ENCODE peak calls at places on chromosomes 7 and 10, in six cellular contexts. One of them, this sample, is unnamed.
A peak's percentile ranks its signal among the peaks of the same experiment; 100 is the strongest.

GRCh38 chr10:86969421-86970041 is 1.2 kb downstream of the ADIRF start:
- DNase-seq in iris pigment epithelial cell: no peak
- DNase-seq in dorsolateral prefrontal cortex: no peak
- DNase-seq in ecto neural progenitor cell: no peak
- DNase-seq in activated CD4-positive, alpha-beta memory T cell treated with anti-CD3 and anti-CD28 coated beads for 36 hours: no peak
- DNase-seq in A172: peak; percentile 51
- DNase-seq in this sample: peak; percentile 89

GRCh38 chr10:130105724-130106123 is 4.9 kb downstream of the C10orf143 start:
- DNase-seq in activated CD4-positive, alpha-beta memory T cell treated with anti-CD3 and anti-CD28 coated beads for 36 hours: no peak
- DNase-seq in iris pigment epithelial cell: no peak
- DNase-seq in ecto neural progenitor cell: peak; percentile 76
- DNase-seq in A172: no peak
- DNase-seq in dorsolateral prefrontal cortex: no peak
- DNase-seq in this sample: no peak

GRCh38 chr10:7264313-7264741 is 146.5 kb downstream of the SFMBT2 start:
- DNase-seq in activated CD4-positive, alpha-beta memory T cell treated with anti-CD3 and anti-CD28 coated beads for 36 hours: no peak
- DNase-seq in iris pigment epithelial cell: peak; percentile 23
- DNase-seq in dorsolateral prefrontal cortex: no peak
- DNase-seq in A172: peak; percentile 64
- DNase-seq in ecto neural progenitor cell: no peak
- DNase-seq in this sample: no peak

GRCh38 chr7:78924581-78924980 is 528.9 kb downstream of the MAGI2 start:
- DNase-seq in dorsolateral prefrontal cortex: no peak
- DNase-seq in A172: peak; percentile 25
- DNase-seq in iris pigment epithelial cell: peak; percentile 22
- DNase-seq in ecto neural progenitor cell: no peak
- DNase-seq in activated CD4-positive, alpha-beta memory T cell treated with anti-CD3 and anti-CD28 coated beads for 36 hours: no peak
- DNase-seq in this sample: peak; percentile 61

GRCh38 chr7:45890902-45891461 is 2.7 kb downstream of the IGFBP1 start:
- DNase-seq in iris pigment epithelial cell: peak; percentile 42
- DNase-seq in ecto neural progenitor cell: no peak
- DNase-seq in activated CD4-positive, alpha-beta memory T cell treated with anti-CD3 and anti-CD28 coated beads for 36 hours: no peak
- DNase-seq in dorsolateral prefrontal cortex: no peak
- DNase-seq in A172: peak; percentile 57
- DNase-seq in this sample: peak; percentile 63

GRCh38 chr10:3109633-3110032 is 42.3 kb downstream of the PFKP start:
- DNase-seq in ecto neural progenitor cell: no peak
- DNase-seq in activated CD4-positive, alpha-beta memory T cell treated with anti-CD3 and anti-CD28 coated beads for 36 hours: no peak
- DNase-seq in iris pigment epithelial cell: no peak
- DNase-seq in A172: no peak
- DNase-seq in dorsolateral prefrontal cortex: no peak
- DNase-seq in this sample: no peak

GRCh38 chr7:45689797-45690761 is 115.9 kb downstream of the ADCY1 start:
- DNase-seq in dorsolateral prefrontal cortex: no peak
- DNase-seq in activated CD4-positive, alpha-beta memory T cell treated with anti-CD3 and anti-CD28 coated beads for 36 hours: no peak
- DNase-seq in A172: no peak
- DNase-seq in iris pigment epithelial cell: no peak
- DNase-seq in ecto neural progenitor cell: no peak
- DNase-seq in this sample: no peak

GRCh38 chr7:80816806-80817205 is 102.0 kb downstream of the SEMA3C start:
- DNase-seq in dorsolateral prefrontal cortex: no peak
- DNase-seq in ecto neural progenitor cell: no peak
- DNase-seq in activated CD4-positive, alpha-beta memory T cell treated with anti-CD3 and anti-CD28 coated beads for 36 hours: no peak
- DNase-seq in A172: no peak
- DNase-seq in iris pigment epithelial cell: no peak
- DNase-seq in this sample: no peak

GRCh38 chr10:119337796-119338432 is 130.5 kb downstream of the GRK5 start:
- DNase-seq in A172: peak; percentile 77
- DNase-seq in dorsolateral prefrontal cortex: no peak
- DNase-seq in activated CD4-positive, alpha-beta memory T cell treated with anti-CD3 and anti-CD28 coated beads for 36 hours: no peak
- DNase-seq in ecto neural progenitor cell: no peak
- DNase-seq in iris pigment epithelial cell: peak; percentile 87
- DNase-seq in this sample: peak; percentile 49

GRCh38 chr7:112207106-112207592 is 654 bp downstream of the ZNF277 start:
- DNase-seq in activated CD4-positive, alpha-beta memory T cell treated with anti-CD3 and anti-CD28 coated beads for 36 hours: no peak
- DNase-seq in dorsolateral prefrontal cortex: no peak
- DNase-seq in ecto neural progenitor cell: no peak
- DNase-seq in A172: peak; percentile 35
- DNase-seq in iris pigment epithelial cell: peak; percentile 22
- DNase-seq in this sample: no peak